ENCODE peak calls at places on chromosomes 7 and 10, in nine cellular contexts. Z is brain microvascular endothelial cell, F is body of pancreas, G is right cardiac atrium, I is iPS DF 6.9, D is gastrocnemius medialis, N is psoas muscle, K is heart right ventricle, C is pancreas. T is an unnamed sample. For H3K27me3, the result is how much of the 10 kb centered on the place peaks cover.

GRCh38 chr10:96863922-96864543 is 31.9 kb downstream of the LCOR start:
- DNase-seq in Z (no peak), F (no peak), G (no peak), I (no peak), D (no peak), N (no peak), K (no peak), C (no peak), T (no peak)

GRCh38 chr7:1247527-1248041 is 14.9 kb downstream of the UNCX start:
- DNase-seq in Z (no peak), F (no peak), G (peak), I (no peak), D (no peak), N (peak), K (no peak), C (peak), T (no peak)

GRCh38 chr10:125030567-125031197 is 88.8 kb downstream of the ZRANB1 start:
- DNase-seq in Z (no peak), F (peak), G (peak), I (no peak), D (peak), N (peak), K (no peak), C (peak), T (no peak)

GRCh38 chr10:663844-664243 is 25.6 kb downstream of the DIP2C start:
- DNase-seq in Z (no peak), F (peak), G (no peak), I (no peak), D (no peak), N (no peak), K (no peak), C (no peak), T (peak)

GRCh38 chr7:32458025-32458424 is 32.2 kb downstream of the LSM5 start:
- DNase-seq in Z (no peak), F (no peak), G (no peak), I (no peak), D (no peak), N (no peak), K (no peak), C (no peak), T (no peak)

GRCh38 chr10:50540826-50541122 is 83.0 kb downstream of the SGMS1 start:
- DNase-seq in Z (no peak), F (no peak), G (no peak), I (no peak), D (no peak), N (no peak), K (no peak), C (no peak), T (no peak)

GRCh38 chr7:131008840-131009651 is 275.0 kb upstream of the KLF14 start:
- DNase-seq in Z (no peak), F (no peak), G (no peak), I (no peak), D (no peak), N (no peak), K (no peak), C (no peak), T (no peak)

GRCh38 chr7:3649678-3650445 is 348.8 kb downstream of the SDK1 start:
- DNase-seq in Z (no peak), F (no peak), G (no peak), I (no peak), D (no peak), N (no peak), K (no peak), C (no peak), T (no peak)

DNA sequence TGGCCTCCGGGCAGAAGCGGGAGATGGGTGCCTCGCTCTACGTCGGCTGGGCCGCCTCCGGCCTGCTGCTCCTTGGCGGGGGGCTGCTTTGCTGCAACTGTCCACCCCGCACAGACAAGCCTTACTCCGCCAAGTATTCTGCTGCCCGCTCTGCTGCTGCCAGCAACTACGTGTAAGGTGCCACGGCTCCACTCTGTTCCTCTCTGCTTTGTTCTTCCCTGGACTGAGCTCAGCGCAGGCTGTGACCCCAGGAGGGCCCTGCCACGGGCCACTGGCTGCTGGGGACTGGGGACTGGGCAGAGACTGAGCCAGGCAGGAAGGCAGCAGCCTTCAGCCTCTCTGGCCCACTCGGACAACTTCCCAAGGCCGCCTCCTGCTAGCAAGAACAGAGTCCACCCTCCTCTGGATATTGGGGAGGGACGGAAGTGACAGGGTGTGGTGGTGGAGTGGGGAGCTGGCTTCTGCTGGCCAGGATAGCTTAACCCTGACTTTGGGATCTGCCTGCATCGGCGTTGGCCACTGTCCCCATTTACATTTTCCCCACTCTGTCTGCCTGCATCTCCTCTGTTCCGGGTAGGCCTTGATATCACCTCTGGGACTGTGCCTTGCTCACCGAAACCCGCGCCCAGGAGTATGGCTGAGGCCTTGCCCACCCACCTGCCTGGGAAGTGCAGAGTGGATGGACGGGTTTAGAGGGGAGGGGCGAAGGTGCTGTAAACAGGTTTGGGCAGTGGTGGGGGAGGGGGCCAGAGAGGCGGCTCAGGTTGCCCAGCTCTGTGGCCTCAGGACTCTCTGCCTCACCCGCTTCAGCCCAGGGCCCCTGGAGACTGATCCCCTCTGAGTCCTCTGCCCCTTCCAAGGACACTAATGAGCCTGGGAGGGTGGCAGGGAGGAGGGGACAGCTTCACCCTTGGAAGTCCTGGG is 1.1 kb downstream of the CLDN4 start:
- DNase-seq in Z (no peak), F (peak), G (no peak), I (no peak), D (no peak), N (no peak), K (no peak), C (peak), T (no peak)
- H3K27ac ChIP-seq in Z (no peak), F (peak), G (no peak), I (no peak), D (no peak), N (no peak), K (no peak), C (peak), T (no peak)

DNA sequence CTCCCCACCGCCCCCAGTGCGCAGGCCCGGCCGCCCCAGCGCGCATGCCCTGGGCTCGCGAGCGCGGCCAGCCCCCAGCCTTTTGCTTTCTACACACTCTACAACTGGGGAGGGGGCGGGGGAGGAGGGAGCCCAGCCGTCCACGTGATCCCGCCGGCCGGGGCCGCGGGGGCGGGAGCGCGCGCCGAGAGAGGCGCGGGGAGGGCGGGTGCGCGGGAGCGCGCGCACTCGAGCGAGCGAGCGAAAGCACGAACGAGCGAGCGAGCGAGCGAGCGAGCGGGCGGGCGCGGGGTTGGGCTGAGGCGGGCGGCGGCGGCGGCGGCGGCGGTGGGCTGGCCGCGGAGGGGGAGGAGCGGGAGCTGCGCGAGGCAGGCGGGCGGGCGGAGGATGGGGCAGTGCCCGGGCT is at the start of gene AUTS2:
- DNase-seq in Z (peak), F (peak), G (peak), I (peak), D (peak), N (peak), K (peak), C (peak), T (peak)
- H3K27me3 ChIP-seq in Z (under half), F (under half), G (under half), I (under half), D (under half), N (under half), K (under half), C (under half), T (under half)

GRCh38 chr7:64574481-64575159 is 11.7 kb upstream of the ZNF680 start:
- DNase-seq in Z (peak), F (no peak), G (peak), I (no peak), D (no peak), N (no peak), K (peak), C (no peak), T (peak)
- H3K27ac ChIP-seq in Z (no peak), F (no peak), G (no peak), I (no peak), D (no peak), N (no peak), K (no peak), C (no peak), T (no peak)

DNA sequence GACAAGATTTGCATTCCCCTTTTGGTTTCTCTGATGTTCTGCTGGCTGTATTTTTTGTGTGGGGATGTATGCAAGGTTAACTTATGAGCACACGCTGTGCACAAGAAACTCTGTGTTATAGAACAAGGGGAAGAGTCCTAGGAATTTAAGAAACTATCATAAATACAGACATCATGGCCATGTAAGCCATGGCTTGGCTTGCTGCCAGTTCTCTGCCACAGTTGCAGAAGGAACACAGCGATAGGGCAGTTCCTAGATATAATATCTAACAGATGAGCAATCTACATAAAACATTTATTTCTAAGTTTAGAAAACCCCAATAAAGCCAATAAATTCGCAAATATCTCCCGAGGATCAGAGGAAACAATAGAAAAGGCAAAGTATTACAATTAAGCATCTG is 153.3 kb downstream of the LRRTM3 start:
- DNase-seq in Z (peak), F (peak), G (no peak), I (no peak), D (no peak), N (no peak), K (no peak), C (peak), T (peak)
- H3K27me3 ChIP-seq in Z (under half), F (under half), G (under half), I (under half), D (under half), N (under half), K (under half), C (under half), T (under half)

GRCh38 chr10:95537543-95537930 is 23.6 kb downstream of the SORBS1 start:
- DNase-seq in Z (no peak), F (no peak), G (no peak), I (no peak), D (no peak), N (no peak), K (no peak), C (no peak), T (no peak)
- H3K27ac ChIP-seq in Z (no peak), F (no peak), G (no peak), I (no peak), D (no peak), N (no peak), K (no peak), C (no peak), T (no peak)

T was measured in dorsolateral prefrontal cortex.